ENCODE peak calls at places on chromosomes 2 and 18, in four cellular contexts. One of them, this sample, is unnamed.
A peak's percentile ranks its signal among the peaks of the same experiment; 100 is the strongest.

GRCh38 chr2:28633739-28634138 is 117.9 kb upstream of the PPP1CB start:
- DNase-seq in fibroblast of lung: peak; percentile 88
- DNase-seq in uterus: peak; percentile 85
- DNase-seq in GM20000: no peak
- DNase-seq in this sample: no peak

GRCh38 chr2:204239756-204240155 is 303.2 kb downstream of the ICOS start:
- DNase-seq in GM20000: no peak
- DNase-seq in fibroblast of lung: no peak
- DNase-seq in uterus: no peak
- DNase-seq in this sample: no peak

GRCh38 chr2:190726255-190726654 is 77.4 kb downstream of the NAB1 start:
- DNase-seq in GM20000: no peak
- DNase-seq in fibroblast of lung: peak; percentile 34
- DNase-seq in uterus: no peak
- DNase-seq in this sample: no peak

GRCh38 chr2:191560594-191560993 is 117.3 kb upstream of the NABP1 start:
- DNase-seq in uterus: no peak
- DNase-seq in GM20000: no peak
- DNase-seq in fibroblast of lung: no peak
- DNase-seq in this sample: no peak

GRCh38 chr18:74360852-74361640 is 45.4 kb downstream of the C18orf63 start:
- DNase-seq in uterus: no peak
- DNase-seq in fibroblast of lung: no peak
- DNase-seq in GM20000: no peak
- DNase-seq in this sample: no peak

GRCh38 chr2:25041307-25041927 is 459 bp upstream of the EFR3B start:
- DNase-seq in uterus: peak; percentile 54
- DNase-seq in GM20000: peak; percentile 37
- DNase-seq in fibroblast of lung: peak; percentile 46
- DNase-seq in this sample: no peak

GRCh38 chr2:105294844-105295481 is 34.6 kb downstream of the TGFBRAP1 start:
- DNase-seq in uterus: no peak
- DNase-seq in GM20000: peak; percentile 52
- DNase-seq in fibroblast of lung: peak; percentile 72
- DNase-seq in this sample: peak; percentile 50

GRCh38 chr2:45913539-45913938 is 262.1 kb downstream of the PRKCE start:
- DNase-seq in GM20000: no peak
- DNase-seq in fibroblast of lung: no peak
- DNase-seq in uterus: no peak
- DNase-seq in this sample: no peak

GRCh38 chr18:63320041-63320689 is 596 bp upstream of the BCL2 start:
- DNase-seq in fibroblast of lung: peak; percentile 78
- DNase-seq in uterus: peak; percentile 87
- DNase-seq in GM20000: peak; percentile 95
- DNase-seq in this sample: peak; percentile 88

GRCh38 chr2:36486546-36487044 is 111.4 kb downstream of the FEZ2 start:
- DNase-seq in uterus: no peak
- DNase-seq in fibroblast of lung: peak; percentile 91
- DNase-seq in GM20000: no peak
- DNase-seq in this sample: no peak

GRCh38 chr2:146412625-146413024 is 1432.2 kb upstream of the ACVR2A start:
- DNase-seq in uterus: no peak
- DNase-seq in fibroblast of lung: no peak
- DNase-seq in GM20000: no peak
- DNase-seq in this sample: no peak

GRCh38 chr2:167748536-167748935 is 498.9 kb downstream of the STK39 start:
- DNase-seq in uterus: no peak
- DNase-seq in GM20000: no peak
- DNase-seq in fibroblast of lung: no peak
- DNase-seq in this sample: no peak

GRCh38 chr2:25482341-25482740 is 140.6 kb upstream of the DNMT3A start:
- DNase-seq in fibroblast of lung: no peak
- DNase-seq in GM20000: no peak
- DNase-seq in uterus: no peak
- DNase-seq in this sample: no peak

GRCh38 chr2:235594041-235594440 is 100.2 kb downstream of the AGAP1 start:
- DNase-seq in GM20000: peak; percentile 52
- DNase-seq in fibroblast of lung: peak; percentile 82
- DNase-seq in uterus: no peak
- DNase-seq in this sample: peak; percentile 49

GRCh38 chr2:65366595-65367125 is 65.7 kb downstream of the SPRED2 start:
- DNase-seq in fibroblast of lung: peak; percentile 97
- DNase-seq in GM20000: peak; percentile 46
- DNase-seq in uterus: peak; percentile 59
- DNase-seq in this sample: peak; percentile 62

GRCh38 chr2:84894758-84895520 is 10.5 kb upstream of the TMSB10 start:
- DNase-seq in uterus: no peak
- DNase-seq in fibroblast of lung: peak; percentile 64
- DNase-seq in GM20000: no peak
- DNase-seq in this sample: no peak

GRCh38 chr2:28810384-28811285 is at the start of gene SPDYA:
- DNase-seq in uterus: peak; percentile 58
- DNase-seq in fibroblast of lung: peak; percentile 67
- DNase-seq in GM20000: peak; percentile 91
- DNase-seq in this sample: peak; percentile 90

GRCh38 chr2:1455466-1455865 is 42.2 kb downstream of the TPO start:
- DNase-seq in uterus: no peak
- DNase-seq in fibroblast of lung: no peak
- DNase-seq in GM20000: no peak
- DNase-seq in this sample: no peak

GRCh38 chr18:58892536-58892935 is 27.9 kb downstream of the ZNF532 start:
- DNase-seq in GM20000: no peak
- DNase-seq in uterus: no peak
- DNase-seq in fibroblast of lung: no peak
- DNase-seq in this sample: no peak

GRCh38 chr2:81389203-81389602 is 1084.7 kb upstream of the LRRTM1 start:
- DNase-seq in uterus: no peak
- DNase-seq in fibroblast of lung: no peak
- DNase-seq in GM20000: no peak
- DNase-seq in this sample: no peak

GRCh38 chr18:23056315-23056714 is 79.0 kb upstream of the CABLES1 start:
- DNase-seq in uterus: no peak
- DNase-seq in fibroblast of lung: no peak
- DNase-seq in GM20000: no peak
- DNase-seq in this sample: no peak

GRCh38 chr18:28559511-28559910 is 382.6 kb upstream of the CDH2 start:
- DNase-seq in GM20000: no peak
- DNase-seq in fibroblast of lung: no peak
- DNase-seq in uterus: no peak
- DNase-seq in this sample: no peak

GRCh38 chr2:170716851-170717598 is 1.9 kb downstream of the SP5 start:
- DNase-seq in GM20000: peak; percentile 75
- DNase-seq in uterus: peak; percentile 36
- DNase-seq in fibroblast of lung: peak; percentile 29
- DNase-seq in this sample: peak; percentile 54

GRCh38 chr2:101467306-101467705 is 7.6 kb downstream of the RFX8 start:
- DNase-seq in fibroblast of lung: peak; percentile 40
- DNase-seq in GM20000: no peak
- DNase-seq in uterus: no peak
- DNase-seq in this sample: no peak

GRCh38 chr2:75157435-75157834 is 41.9 kb downstream of the TACR1 start:
- DNase-seq in GM20000: peak; percentile 51
- DNase-seq in uterus: no peak
- DNase-seq in fibroblast of lung: no peak
- DNase-seq in this sample: peak; percentile 29

GRCh38 chr2:58731488-58731869 is 490.4 kb upstream of the FANCL start:
- DNase-seq in GM20000: no peak
- DNase-seq in uterus: no peak
- DNase-seq in fibroblast of lung: no peak
- DNase-seq in this sample: no peak

DNA sequence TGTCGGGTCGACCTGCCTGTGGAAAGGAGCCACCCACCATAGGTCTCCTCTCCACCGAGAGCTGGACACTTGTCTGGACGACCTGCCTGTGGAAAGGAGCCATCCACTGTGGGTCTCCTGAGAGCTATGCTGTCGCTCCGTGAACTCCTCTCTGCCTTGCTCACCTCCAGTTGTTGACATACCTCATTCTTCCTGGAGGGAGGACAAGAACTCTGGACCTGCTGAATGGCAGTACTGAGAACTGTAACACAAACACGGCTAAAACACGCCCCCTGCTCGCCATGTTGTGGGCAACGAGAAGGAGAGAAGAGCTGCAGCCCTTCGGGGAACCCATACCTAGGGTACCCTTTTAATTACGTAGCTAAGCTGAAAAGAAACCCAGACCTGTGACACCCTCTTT is 77.6 kb downstream of the PTPN4 start:
- DNase-seq in GM20000: no peak
- DNase-seq in uterus: no peak
- DNase-seq in fibroblast of lung: no peak
- DNase-seq in this sample: no peak
- TF ChIP-seq CTCF in GM20000: no peak
- TF ChIP-seq CTCF in uterus: no peak
- TF ChIP-seq CTCF in fibroblast of lung: no peak
- TF ChIP-seq CTCF in this sample: no peak

DNA sequence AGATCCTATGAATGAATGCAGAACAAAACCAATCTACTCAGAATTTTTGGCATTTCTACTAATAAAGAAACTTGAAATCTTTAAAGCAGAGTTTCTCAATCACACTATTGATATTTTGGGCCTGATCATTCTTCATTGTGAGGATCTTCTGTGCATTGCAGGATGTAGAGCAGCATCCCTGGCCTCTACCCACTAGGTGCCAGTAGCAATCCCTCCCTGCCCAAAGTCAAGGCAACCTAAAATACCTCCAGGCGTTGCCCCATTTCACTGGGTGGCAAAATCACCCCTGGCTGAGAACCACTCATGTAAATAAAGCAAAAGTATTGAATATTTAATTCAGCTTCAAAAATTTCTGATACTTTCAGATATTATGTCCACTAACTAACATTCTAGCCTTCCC is 213.0 kb downstream of the SP3 start:
- DNase-seq in GM20000: no peak
- DNase-seq in fibroblast of lung: peak; percentile 6
- DNase-seq in uterus: no peak
- DNase-seq in this sample: no peak
- TF ChIP-seq CTCF in GM20000: no peak
- TF ChIP-seq CTCF in fibroblast of lung: peak; percentile 37
- TF ChIP-seq CTCF in uterus: no peak
- TF ChIP-seq CTCF in this sample: peak; percentile 20

DNA sequence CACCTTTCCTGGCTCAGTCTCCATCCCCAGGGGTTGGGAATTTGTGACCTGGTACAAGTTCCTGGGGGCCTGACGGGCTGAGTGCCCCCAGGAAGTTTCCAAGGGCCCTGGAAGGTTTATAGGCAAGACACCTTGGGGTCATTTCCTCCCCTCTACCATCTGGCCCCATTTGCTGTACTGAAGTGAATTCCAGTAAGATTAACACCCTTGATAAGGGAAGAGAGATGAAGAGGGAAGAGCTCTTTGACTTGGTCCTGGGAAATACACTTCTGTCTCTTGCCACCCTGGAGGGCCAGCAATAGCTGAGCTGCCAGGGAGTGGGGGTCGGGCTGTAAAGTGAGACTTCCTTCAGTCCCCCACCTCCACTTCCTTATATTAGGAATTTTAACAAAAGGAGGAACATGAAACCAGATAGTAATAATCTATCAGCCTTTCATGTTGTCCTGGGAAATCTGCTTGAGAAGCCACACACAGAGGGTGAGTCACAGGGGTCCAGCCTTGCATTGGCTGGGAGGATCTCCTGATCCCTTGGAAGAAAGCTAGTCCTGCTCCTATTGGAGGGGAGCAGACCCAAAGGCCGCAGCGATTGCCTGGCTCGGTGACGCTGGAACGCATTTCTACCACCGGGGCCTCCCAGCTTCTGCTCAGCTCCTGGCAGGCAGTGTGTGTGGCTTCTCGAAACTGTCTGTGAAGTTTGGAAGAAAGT is 87.4 kb downstream of the ACAA2 start:
- DNase-seq in GM20000: no peak
- DNase-seq in fibroblast of lung: peak; percentile 100
- DNase-seq in uterus: peak; percentile 56
- DNase-seq in this sample: no peak
- TF ChIP-seq CTCF in GM20000: no peak
- TF ChIP-seq CTCF in fibroblast of lung: no peak
- TF ChIP-seq CTCF in uterus: no peak
- TF ChIP-seq CTCF in this sample: no peak

GRCh38 chr18:61957801-61958516 is 65.2 kb upstream of the RNF152 start:
- DNase-seq in uterus: no peak
- DNase-seq in fibroblast of lung: peak; percentile 47
- DNase-seq in GM20000: no peak
- DNase-seq in this sample: no peak
- TF ChIP-seq CTCF in uterus: no peak
- TF ChIP-seq CTCF in fibroblast of lung: no peak
- TF ChIP-seq CTCF in GM20000: no peak
- TF ChIP-seq CTCF in this sample: no peak

GRCh38 chr2:73918856-73919255 is 7.8 kb upstream of the DGUOK start:
- DNase-seq in uterus: no peak
- DNase-seq in fibroblast of lung: no peak
- DNase-seq in GM20000: no peak
- DNase-seq in this sample: no peak

GRCh38 chr2:73922681-73923080 is 4.0 kb upstream of the DGUOK start:
- DNase-seq in uterus: no peak
- DNase-seq in GM20000: no peak
- DNase-seq in fibroblast of lung: no peak
- DNase-seq in this sample: no peak

GRCh38 chr2:73919596-73920228 is 7.0 kb upstream of the DGUOK start:
- DNase-seq in fibroblast of lung: no peak
- DNase-seq in GM20000: no peak
- DNase-seq in uterus: no peak
- DNase-seq in this sample: no peak

GRCh38 chr2:73921581-73921980 is 5.1 kb upstream of the DGUOK start:
- DNase-seq in GM20000: no peak
- DNase-seq in uterus: no peak
- DNase-seq in fibroblast of lung: no peak
- DNase-seq in this sample: no peak

DNA sequence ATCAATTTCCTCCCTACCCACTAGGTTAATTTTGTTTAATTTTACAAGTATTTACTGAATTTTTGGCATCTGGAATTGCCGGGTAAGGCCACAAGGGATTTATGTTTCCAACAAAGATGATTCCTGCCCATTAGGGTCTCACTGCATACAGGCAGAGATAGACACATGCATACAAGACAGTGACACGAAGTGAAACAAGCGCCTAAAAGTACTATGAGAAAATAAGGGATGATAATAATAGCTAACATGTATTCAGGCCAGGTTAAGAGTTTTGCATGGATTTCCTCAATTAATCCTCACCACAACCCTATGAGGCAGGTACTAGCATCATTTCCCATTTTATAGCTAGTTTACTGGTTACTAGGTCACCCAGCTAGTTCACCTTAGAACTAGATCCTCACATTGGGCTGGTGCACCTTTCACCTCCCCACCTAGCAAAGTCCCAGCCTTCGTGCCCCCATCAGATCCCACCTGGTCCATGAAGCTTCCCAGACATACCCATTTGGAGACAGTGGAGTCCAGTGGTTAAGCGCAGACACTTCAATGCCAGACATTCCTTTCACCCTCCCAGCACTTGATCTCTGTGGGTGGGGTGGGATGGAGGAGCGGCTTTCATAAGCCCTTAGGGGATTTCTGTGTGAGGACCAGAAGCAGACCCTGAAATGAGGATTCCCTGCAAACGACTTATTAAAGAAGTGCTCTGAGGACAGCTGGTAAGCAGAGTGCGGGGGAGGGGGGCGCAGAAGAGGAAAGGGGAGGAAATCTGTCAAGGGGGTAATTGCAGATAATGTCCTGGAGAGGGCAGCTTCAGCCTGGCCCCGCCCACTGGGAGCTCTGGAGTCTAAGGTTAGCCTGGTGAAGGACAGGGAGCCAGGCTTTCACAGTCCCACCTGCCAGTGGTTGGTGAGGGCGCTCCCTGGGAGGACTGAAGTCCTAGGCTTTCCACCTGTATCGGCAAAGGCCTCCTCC is 5.8 kb upstream of the DGUOK start:
- DNase-seq in fibroblast of lung: no peak
- DNase-seq in GM20000: peak; percentile 38
- DNase-seq in uterus: peak; percentile 55
- DNase-seq in this sample: peak; percentile 49
- TF ChIP-seq CTCF in fibroblast of lung: peak; percentile 8
- TF ChIP-seq CTCF in GM20000: no peak
- TF ChIP-seq CTCF in uterus: no peak
- TF ChIP-seq CTCF in this sample: peak; percentile 20